ENCODE peak calls at places on chromosome 10, in five cellular contexts. U, E, H, P and K are unnamed samples. For H3K9me3, the result is how much of the 10 kb centered on the place peaks cover.

GRCh38 chr10:112658900-112659328 is 211.9 kb downstream of the VTI1A start:
- DNase-seq in U (no peak), E (no peak), H (peak), P (no peak), K (no peak)

GRCh38 chr10:79936625-79937255 is 12.2 kb downstream of the SFTPD start:
- DNase-seq in U (no peak), E (no peak), H (no peak), P (no peak), K (no peak)

GRCh38 chr10:111297351-111297848 is 220.6 kb downstream of the ADRA2A start:
- DNase-seq in U (no peak), E (no peak), H (no peak), P (no peak), K (no peak)

GRCh38 chr10:69838853-69839252 is 37.1 kb downstream of the COL13A1 start:
- DNase-seq in U (no peak), E (no peak), H (peak), P (no peak), K (no peak)

GRCh38 chr10:121154846-121155245 is 303.7 kb downstream of the WDR11 start:
- DNase-seq in U (no peak), E (no peak), H (no peak), P (no peak), K (no peak)

GRCh38 chr10:17077251-17077904 is 52.2 kb downstream of the CUBN start:
- DNase-seq in U (no peak), E (no peak), H (no peak), P (no peak), K (no peak)

GRCh38 chr10:113476673-113477072 is 76.2 kb upstream of the HABP2 start:
- DNase-seq in U (no peak), E (no peak), H (no peak), P (no peak), K (no peak)

GRCh38 chr10:97796651-97797050 is 24.9 kb upstream of the SFRP5 start:
- DNase-seq in U (peak), E (no peak), H (no peak), P (no peak), K (no peak)

DNA sequence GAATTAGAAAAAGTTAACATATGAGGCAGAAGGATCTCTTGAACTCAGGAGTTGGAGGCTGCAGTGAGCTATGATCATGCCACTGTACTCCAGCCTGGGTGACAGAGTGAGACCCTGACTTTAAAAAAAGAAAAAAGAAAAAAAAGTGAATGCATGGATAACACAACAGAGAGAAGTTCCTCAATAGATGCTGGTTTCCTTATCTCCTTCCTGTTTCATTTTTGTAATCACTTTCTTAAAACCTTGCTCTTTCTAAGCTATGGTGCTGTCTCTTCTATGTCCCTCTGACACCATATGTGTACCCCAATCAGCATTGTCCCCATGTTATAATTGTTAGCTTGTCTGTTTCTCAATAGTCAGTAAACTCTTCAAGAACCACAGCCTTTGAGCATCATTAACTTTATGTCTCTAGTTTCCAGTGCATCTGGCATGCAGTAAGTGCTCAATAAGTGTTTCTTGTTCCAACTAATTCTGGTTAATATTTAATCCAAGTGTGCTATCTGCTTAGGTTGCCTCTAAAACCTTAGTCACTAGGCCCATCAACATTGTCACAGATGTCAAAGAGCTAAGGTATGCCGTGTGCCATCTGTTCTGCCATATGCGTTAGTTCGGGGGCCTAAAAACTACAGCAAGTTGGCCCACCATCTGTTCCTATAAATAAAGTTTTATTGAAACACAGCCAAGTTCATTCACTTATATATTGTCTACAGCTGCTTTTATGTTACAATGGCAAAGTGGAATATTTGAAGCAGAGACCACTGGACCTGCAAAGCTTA is 36.2 kb downstream of the MPP7 start:
- DNase-seq in U (no peak), E (no peak), H (no peak), P (no peak), K (no peak)
- H3K9me3 ChIP-seq in U (under half), E (under half), H (under half), P (under half), K (under half)

DNA sequence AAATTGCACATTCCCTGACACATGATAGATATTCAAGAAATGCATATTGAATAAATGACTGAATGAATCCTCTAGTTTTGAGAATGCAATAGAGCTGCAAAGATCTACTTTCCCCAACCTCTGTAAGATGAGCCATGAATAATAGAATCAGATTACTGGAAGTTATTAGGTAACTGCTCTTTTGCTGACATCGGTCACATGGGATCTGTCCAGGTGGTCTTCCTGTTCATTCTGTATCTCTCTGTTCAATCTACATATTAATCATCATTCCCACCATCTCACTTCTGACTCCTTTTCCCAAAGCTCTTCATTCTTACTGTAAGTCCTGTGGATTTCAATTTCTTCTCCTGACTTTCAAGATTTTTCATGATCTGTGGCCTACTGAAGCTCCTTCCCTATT is 638.6 kb downstream of the SORCS1 start:
- DNase-seq in U (no peak), E (no peak), H (no peak), P (no peak), K (no peak)
- H3K9me3 ChIP-seq in U (under half), E (under half), H (under half), P (under half), K (under half)

GRCh38 chr10:81730901-81731300 is 144.1 kb upstream of the NRG3 start:
- DNase-seq in U (no peak), E (no peak), H (no peak), P (no peak), K (no peak)
- H3K9me3 ChIP-seq in U (under half), E (under half), H (under half), P (under half), K (under half)

GRCh38 chr10:109264004-109264403 is 659.3 kb downstream of the XPNPEP1 start:
- DNase-seq in U (no peak), E (no peak), H (no peak), P (no peak), K (no peak)

GRCh38 chr10:109253306-109253705 is 670.0 kb downstream of the XPNPEP1 start:
- DNase-seq in U (no peak), E (no peak), H (no peak), P (no peak), K (no peak)

GRCh38 chr10:109261231-109261630 is 662.1 kb downstream of the XPNPEP1 start:
- DNase-seq in U (no peak), E (no peak), H (no peak), P (no peak), K (no peak)

GRCh38 chr10:109259293-109259692 is 664.0 kb downstream of the XPNPEP1 start:
- DNase-seq in U (no peak), E (no peak), H (peak), P (no peak), K (no peak)
- H3K9me3 ChIP-seq in U (under half), E (under half), H (under half), P (under half), K (under half)

GRCh38 chr10:133446979-133447378 is 6.8 kb upstream of the SCART1 start:
- DNase-seq in U (no peak), E (no peak), H (no peak), P (no peak), K (no peak)
- H3K9me3 ChIP-seq in U (under half), E (under half), H (under half), P (under half), K (under half)

DNA sequence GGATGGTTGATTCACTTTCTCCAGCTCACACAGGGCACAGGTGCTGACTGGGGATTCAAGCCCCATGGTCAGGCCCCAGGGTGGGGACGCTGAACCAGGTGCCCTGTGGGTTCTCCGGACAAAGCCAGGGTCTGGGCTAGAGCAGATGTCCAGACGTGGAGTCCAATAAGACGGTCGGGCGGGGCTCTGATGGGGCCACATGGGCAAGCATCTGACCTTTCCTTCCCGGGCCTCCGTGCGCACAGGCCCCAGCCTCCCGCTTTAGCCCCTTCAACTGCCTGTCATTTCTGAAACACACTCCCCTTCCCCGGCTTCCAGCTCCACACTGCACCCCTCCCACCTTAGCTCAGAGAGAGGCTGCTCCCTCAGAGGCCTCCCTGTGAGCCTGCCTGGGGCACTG is 153.0 kb upstream of the PPP2R2D start:
- DNase-seq in U (no peak), E (no peak), H (no peak), P (no peak), K (no peak)
- H3K9me3 ChIP-seq in U (under half), E (under half), H (under half), P (under half), K (under half)